ENCODE peak calls at places on chromosome 1, in six cellular contexts. One of them, this sample, is unnamed.

GRCh38 chr1:89953072-89953626 is 41.8 kb upstream of the ZNF326 start:
- DNase-seq in left lung: no peak
- DNase-seq in lower lobe of right lung: no peak
- DNase-seq in left ventricle myocardium inferior: no peak
- DNase-seq in cardiac muscle cell: peak; percentile 8
- DNase-seq in heart right ventricle: no peak
- DNase-seq in this sample: peak; percentile 27

GRCh38 chr1:27044613-27045091 is 32.0 kb upstream of the TENT5B start:
- DNase-seq in left ventricle myocardium inferior: peak; percentile 87
- DNase-seq in heart right ventricle: peak; percentile 92
- DNase-seq in lower lobe of right lung: peak; percentile 88
- DNase-seq in left lung: peak; percentile 96
- DNase-seq in cardiac muscle cell: peak; percentile 90
- DNase-seq in this sample: peak; percentile 87

GRCh38 chr1:160353223-160353622 is 10.0 kb downstream of the NCSTN start:
- DNase-seq in cardiac muscle cell: no peak
- DNase-seq in lower lobe of right lung: no peak
- DNase-seq in left lung: no peak
- DNase-seq in left ventricle myocardium inferior: no peak
- DNase-seq in heart right ventricle: no peak
- DNase-seq in this sample: peak; percentile 31

GRCh38 chr1:224267922-224268321 is 62.0 kb downstream of the NVL start:
- DNase-seq in heart right ventricle: no peak
- DNase-seq in left lung: no peak
- DNase-seq in cardiac muscle cell: no peak
- DNase-seq in left ventricle myocardium inferior: no peak
- DNase-seq in lower lobe of right lung: no peak
- DNase-seq in this sample: no peak

GRCh38 chr1:228267962-228268890 is 60.4 kb downstream of the OBSCN start:
- DNase-seq in heart right ventricle: peak; percentile 48
- DNase-seq in cardiac muscle cell: peak; percentile 77
- DNase-seq in lower lobe of right lung: no peak
- DNase-seq in left ventricle myocardium inferior: peak; percentile 52
- DNase-seq in left lung: peak; percentile 69
- DNase-seq in this sample: no peak

GRCh38 chr1:159945483-159946241 is at the start of gene IGSF9:
- DNase-seq in lower lobe of right lung: peak; percentile 84
- DNase-seq in cardiac muscle cell: peak; percentile 95
- DNase-seq in heart right ventricle: peak; percentile 85
- DNase-seq in left ventricle myocardium inferior: peak; percentile 85
- DNase-seq in left lung: peak; percentile 86
- DNase-seq in this sample: peak; percentile 93

GRCh38 chr1:199151634-199152429 is 513.0 kb downstream of the PTPRC start:
- DNase-seq in cardiac muscle cell: no peak
- DNase-seq in left lung: no peak
- DNase-seq in lower lobe of right lung: no peak
- DNase-seq in left ventricle myocardium inferior: no peak
- DNase-seq in heart right ventricle: no peak
- DNase-seq in this sample: no peak

GRCh38 chr1:162228586-162228985 is 148.1 kb downstream of the SPATA46 start:
- DNase-seq in heart right ventricle: no peak
- DNase-seq in cardiac muscle cell: no peak
- DNase-seq in left lung: no peak
- DNase-seq in lower lobe of right lung: no peak
- DNase-seq in left ventricle myocardium inferior: no peak
- DNase-seq in this sample: no peak

GRCh38 chr1:57218487-57219079 is 205.3 kb downstream of the DAB1 start:
- DNase-seq in cardiac muscle cell: peak; percentile 28
- DNase-seq in left ventricle myocardium inferior: no peak
- DNase-seq in lower lobe of right lung: no peak
- DNase-seq in left lung: no peak
- DNase-seq in heart right ventricle: no peak
- DNase-seq in this sample: no peak

GRCh38 chr1:246681822-246682221 is 42.4 kb upstream of the SCCPDH start:
- DNase-seq in heart right ventricle: peak; percentile 72
- DNase-seq in left lung: no peak
- DNase-seq in left ventricle myocardium inferior: peak; percentile 75
- DNase-seq in cardiac muscle cell: no peak
- DNase-seq in lower lobe of right lung: no peak
- DNase-seq in this sample: no peak

GRCh38 chr1:8860738-8861516 is 17.6 kb downstream of the ENO1 start:
- DNase-seq in heart right ventricle: no peak
- DNase-seq in lower lobe of right lung: no peak
- DNase-seq in left lung: peak; percentile 59
- DNase-seq in cardiac muscle cell: no peak
- DNase-seq in left ventricle myocardium inferior: peak; percentile 9
- DNase-seq in this sample: no peak

GRCh38 chr1:204455063-204455830 is 39.4 kb downstream of the PIK3C2B start:
- DNase-seq in cardiac muscle cell: no peak
- DNase-seq in heart right ventricle: no peak
- DNase-seq in left ventricle myocardium inferior: no peak
- DNase-seq in left lung: no peak
- DNase-seq in lower lobe of right lung: no peak
- DNase-seq in this sample: no peak

GRCh38 chr1:3019516-3020051 is 1.7 kb upstream of the ACTRT2 start:
- DNase-seq in left lung: no peak
- DNase-seq in left ventricle myocardium inferior: peak; percentile 8
- DNase-seq in heart right ventricle: peak; percentile 6
- DNase-seq in cardiac muscle cell: no peak
- DNase-seq in lower lobe of right lung: peak; percentile 40
- DNase-seq in this sample: no peak

GRCh38 chr1:30225336-30225735 is 498.0 kb downstream of the MATN1 start:
- DNase-seq in left lung: no peak
- DNase-seq in cardiac muscle cell: no peak
- DNase-seq in lower lobe of right lung: no peak
- DNase-seq in left ventricle myocardium inferior: no peak
- DNase-seq in heart right ventricle: no peak
- DNase-seq in this sample: no peak

GRCh38 chr1:175200626-175201025 is 8.1 kb upstream of the KIAA0040 start:
- DNase-seq in heart right ventricle: no peak
- DNase-seq in cardiac muscle cell: no peak
- DNase-seq in left lung: no peak
- DNase-seq in lower lobe of right lung: no peak
- DNase-seq in left ventricle myocardium inferior: peak; percentile 36
- DNase-seq in this sample: no peak

GRCh38 chr1:204509186-204509635 is 7.0 kb upstream of the MDM4 start:
- DNase-seq in heart right ventricle: no peak
- DNase-seq in lower lobe of right lung: no peak
- DNase-seq in cardiac muscle cell: no peak
- DNase-seq in left ventricle myocardium inferior: no peak
- DNase-seq in left lung: peak; percentile 18
- DNase-seq in this sample: no peak

GRCh38 chr1:77370161-77370560 is 88.3 kb downstream of the AK5 start:
- DNase-seq in cardiac muscle cell: no peak
- DNase-seq in lower lobe of right lung: no peak
- DNase-seq in left ventricle myocardium inferior: no peak
- DNase-seq in heart right ventricle: no peak
- DNase-seq in left lung: no peak
- DNase-seq in this sample: no peak

GRCh38 chr1:235998812-235999211 is 66.1 kb downstream of the NID1 start:
- DNase-seq in left lung: no peak
- DNase-seq in heart right ventricle: no peak
- DNase-seq in cardiac muscle cell: no peak
- DNase-seq in lower lobe of right lung: no peak
- DNase-seq in left ventricle myocardium inferior: no peak
- DNase-seq in this sample: no peak

GRCh38 chr1:221494670-221495069 is 247.2 kb downstream of the DUSP10 start:
- DNase-seq in cardiac muscle cell: no peak
- DNase-seq in heart right ventricle: no peak
- DNase-seq in left lung: no peak
- DNase-seq in left ventricle myocardium inferior: no peak
- DNase-seq in lower lobe of right lung: no peak
- DNase-seq in this sample: peak; percentile 16

GRCh38 chr1:55050283-55050682 is 10.9 kb downstream of the PCSK9 start:
- DNase-seq in left ventricle myocardium inferior: no peak
- DNase-seq in cardiac muscle cell: no peak
- DNase-seq in left lung: no peak
- DNase-seq in lower lobe of right lung: no peak
- DNase-seq in heart right ventricle: no peak
- DNase-seq in this sample: no peak

GRCh38 chr1:42340898-42341297 is 5.9 kb upstream of the FOXJ3 start:
- DNase-seq in left ventricle myocardium inferior: no peak
- DNase-seq in lower lobe of right lung: no peak
- DNase-seq in heart right ventricle: no peak
- DNase-seq in cardiac muscle cell: no peak
- DNase-seq in left lung: no peak
- DNase-seq in this sample: no peak

GRCh38 chr1:110440877-110441276 is 10.1 kb upstream of the PROK1 start:
- DNase-seq in cardiac muscle cell: no peak
- DNase-seq in heart right ventricle: no peak
- DNase-seq in left lung: no peak
- DNase-seq in lower lobe of right lung: peak; percentile 68
- DNase-seq in left ventricle myocardium inferior: no peak
- DNase-seq in this sample: no peak

GRCh38 chr1:215109171-215109570 is 26.6 kb downstream of the KCNK2 start:
- DNase-seq in lower lobe of right lung: no peak
- DNase-seq in left ventricle myocardium inferior: no peak
- DNase-seq in left lung: no peak
- DNase-seq in cardiac muscle cell: no peak
- DNase-seq in heart right ventricle: no peak
- DNase-seq in this sample: no peak

GRCh38 chr1:207495816-207496792 is at the start of gene CR1:
- DNase-seq in left lung: peak; percentile 92
- DNase-seq in left ventricle myocardium inferior: peak; percentile 36
- DNase-seq in cardiac muscle cell: peak; percentile 35
- DNase-seq in heart right ventricle: peak; percentile 34
- DNase-seq in lower lobe of right lung: peak; percentile 72
- DNase-seq in this sample: peak; percentile 17
- H3K4me3 ChIP-seq in left lung: peak within 1 kb of the TSS; percentile 53
- H3K4me3 ChIP-seq in left ventricle myocardium inferior: peak within 1 kb of the TSS; percentile 61
- H3K4me3 ChIP-seq in cardiac muscle cell: peak within 1 kb of the TSS; percentile 39
- H3K4me3 ChIP-seq in heart right ventricle: peak within 1 kb of the TSS; percentile 44
- H3K4me3 ChIP-seq in lower lobe of right lung: peak within 1 kb of the TSS; percentile 54
- H3K4me3 ChIP-seq in this sample: peak within 1 kb of the TSS; percentile 5

DNA sequence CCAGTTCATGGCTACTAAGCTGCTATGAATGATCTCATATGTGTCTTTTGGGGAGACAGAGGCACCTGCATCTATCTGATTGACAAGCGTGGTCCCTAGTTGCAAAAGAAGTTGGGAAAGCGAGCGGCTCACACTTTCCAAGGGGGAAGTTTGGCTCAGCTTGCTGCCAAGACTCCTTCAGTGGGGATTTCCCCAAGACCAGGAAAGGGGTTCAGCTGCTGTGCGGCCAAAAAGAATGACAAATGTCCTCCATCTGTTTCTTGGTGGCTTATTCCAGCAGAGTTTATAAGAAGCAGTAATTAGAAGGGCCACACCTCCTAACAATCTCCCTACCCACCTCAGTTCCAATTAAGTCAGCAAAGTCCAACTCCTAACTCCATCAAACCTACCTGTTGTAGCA is 128.5 kb upstream of the GALNT2 start:
- DNase-seq in left ventricle myocardium inferior: no peak
- DNase-seq in lower lobe of right lung: no peak
- DNase-seq in left lung: no peak
- DNase-seq in cardiac muscle cell: no peak
- DNase-seq in heart right ventricle: no peak
- DNase-seq in this sample: no peak
- TF ChIP-seq CTCF in left ventricle myocardium inferior: no peak
- TF ChIP-seq CTCF in lower lobe of right lung: no peak
- TF ChIP-seq CTCF in left lung: no peak
- TF ChIP-seq CTCF in cardiac muscle cell: no peak
- TF ChIP-seq CTCF in heart right ventricle: no peak
- TF ChIP-seq CTCF in this sample: no peak

DNA sequence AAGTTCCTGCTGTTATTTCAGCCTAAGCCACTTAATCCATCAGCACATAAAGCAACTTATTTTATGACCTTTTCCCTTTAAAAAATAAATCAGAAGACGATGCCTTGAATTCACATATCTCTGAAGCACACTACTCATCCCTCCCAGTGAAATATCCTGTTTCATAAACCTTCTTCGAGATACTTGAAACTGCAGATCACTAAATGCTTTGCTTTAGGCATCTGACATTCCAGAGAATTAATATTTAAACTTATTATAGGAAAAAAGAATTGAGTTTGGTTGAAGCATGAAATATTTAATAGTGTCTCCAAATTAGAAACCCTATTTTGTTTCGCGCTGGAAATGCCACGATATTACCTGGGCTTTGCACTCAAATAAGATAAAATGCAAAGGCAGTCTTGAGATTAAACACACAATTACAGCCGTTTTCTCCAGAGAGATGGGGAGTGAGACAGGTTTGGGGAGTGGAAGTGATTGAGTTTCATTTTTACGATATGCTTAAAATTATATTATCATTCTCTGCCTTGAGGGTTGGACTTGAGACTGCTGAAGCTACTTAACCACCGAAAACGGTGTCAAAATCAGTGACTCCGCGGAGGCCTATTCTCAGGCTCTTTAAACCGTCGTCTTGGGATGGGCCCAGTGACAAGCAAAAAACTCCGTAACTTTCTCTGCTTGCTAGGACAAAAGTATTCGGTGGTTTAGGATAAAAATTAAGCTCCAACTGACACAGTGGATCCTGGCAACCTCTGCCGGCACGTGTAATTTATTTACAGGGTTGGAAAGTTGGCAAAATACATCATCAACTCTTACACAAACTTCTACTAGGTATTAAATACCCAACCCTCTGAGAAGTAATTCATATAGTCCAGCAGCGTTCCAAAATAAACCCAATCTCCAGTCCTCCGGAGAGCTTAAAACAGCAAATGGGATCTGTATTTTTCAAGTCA is 9.2 kb downstream of the GLIS1 start:
- DNase-seq in heart right ventricle: no peak
- DNase-seq in left lung: no peak
- DNase-seq in cardiac muscle cell: no peak
- DNase-seq in lower lobe of right lung: no peak
- DNase-seq in left ventricle myocardium inferior: no peak
- DNase-seq in this sample: peak; percentile 26
- H3K4me3 ChIP-seq in heart right ventricle: no peak overlapping the region
- H3K4me3 ChIP-seq in left lung: no peak overlapping the region
- H3K4me3 ChIP-seq in cardiac muscle cell: no peak overlapping the region
- H3K4me3 ChIP-seq in lower lobe of right lung: no peak overlapping the region
- H3K4me3 ChIP-seq in left ventricle myocardium inferior: no peak overlapping the region
- H3K4me3 ChIP-seq in this sample: no peak overlapping the region

DNA sequence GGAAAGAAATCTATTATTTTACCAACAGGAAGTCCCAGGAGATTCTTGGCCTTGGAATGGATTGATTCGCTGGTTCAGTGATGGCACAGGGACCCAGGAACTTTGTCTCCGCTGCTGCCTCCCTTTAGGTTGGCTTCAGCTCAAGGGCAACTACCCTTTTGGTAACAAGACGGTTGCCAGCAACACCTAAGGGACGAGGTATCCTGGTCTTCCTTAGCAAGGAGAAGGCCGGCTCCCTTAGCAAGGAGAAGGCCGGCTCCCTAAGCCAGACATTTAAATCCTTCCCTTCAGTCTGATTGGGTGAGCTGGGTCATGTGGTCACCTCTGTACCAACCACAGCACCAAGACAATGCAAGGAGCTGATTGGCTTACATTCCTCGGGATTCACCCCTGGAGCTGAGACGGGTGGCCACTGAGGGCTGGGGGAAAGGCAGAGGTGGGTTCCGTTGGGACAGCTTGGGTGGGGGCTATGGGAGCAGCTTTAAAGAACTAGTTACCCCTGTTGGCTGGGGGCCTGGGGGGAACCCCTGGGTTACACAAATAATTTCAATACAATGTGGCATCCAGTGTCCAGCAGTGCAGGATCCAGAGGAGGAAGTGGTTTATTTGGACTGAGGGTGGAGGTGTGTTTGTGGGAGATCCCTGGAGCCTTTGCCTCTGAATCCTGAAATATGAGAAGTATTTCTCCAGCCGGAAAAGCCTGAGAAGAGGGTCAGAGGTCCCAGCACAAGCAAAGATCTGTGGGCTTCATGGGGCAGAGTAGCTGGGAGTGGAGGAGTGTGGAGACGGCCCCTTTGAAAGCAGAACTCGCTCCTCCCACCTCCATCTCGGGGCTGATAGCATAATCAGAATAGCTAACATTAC is 20.7 kb upstream of the CLIC4 start:
- DNase-seq in left lung: no peak
- DNase-seq in lower lobe of right lung: no peak
- DNase-seq in heart right ventricle: no peak
- DNase-seq in left ventricle myocardium inferior: no peak
- DNase-seq in cardiac muscle cell: peak; percentile 42
- DNase-seq in this sample: no peak
- TF ChIP-seq CTCF in left lung: no peak
- TF ChIP-seq CTCF in lower lobe of right lung: no peak
- TF ChIP-seq CTCF in heart right ventricle: no peak
- TF ChIP-seq CTCF in left ventricle myocardium inferior: no peak
- TF ChIP-seq CTCF in cardiac muscle cell: no peak
- TF ChIP-seq CTCF in this sample: no peak

This sample was measured in lower leg skin.